ENCODE peak calls at places on chromosomes 13 and 19, in four cellular contexts. I is A549, A is K562, E is H1. S is an unnamed sample.

GRCh38 chr19:920051-920857 is 3.1 kb downstream of the KISS1R start:
- DNase-seq in I (no peak), A (no peak), E (peak), S (no peak)

GRCh38 chr13:98108330-98108729 is 34.6 kb upstream of the FARP1 start:
- DNase-seq in I (no peak), A (no peak), E (no peak), S (no peak)

GRCh38 chr19:3818479-3818878 is 32.3 kb upstream of the MATK start:
- DNase-seq in I (no peak), A (no peak), E (no peak), S (no peak)

GRCh38 chr13:99339736-99340392 is 32.7 kb upstream of the GPR183 start:
- DNase-seq in I (no peak), A (peak), E (peak), S (no peak)

GRCh38 chr19:38543807-38544568 is 73.8 kb downstream of the MAP4K1 start:
- DNase-seq in I (peak), A (peak), E (no peak), S (peak)

GRCh38 chr13:91185294-91185863 is 162.1 kb upstream of the MIR17HG start:
- DNase-seq in I (peak), A (peak), E (no peak), S (peak)

GRCh38 chr13:75123428-75123827 is 358.5 kb downstream of the TBC1D4 start:
- DNase-seq in I (no peak), A (no peak), E (no peak), S (no peak)

GRCh38 chr13:73440296-73440895 is 381.6 kb downstream of the KLF5 start:
- DNase-seq in I (peak), A (no peak), E (no peak), S (no peak)

GRCh38 chr19:4288091-4288777 is 9.2 kb downstream of the SHD start:
- DNase-seq in I (no peak), A (peak), E (no peak), S (no peak)

GRCh38 chr19:3041302-3041701 is 12.2 kb upstream of the TLE2 start:
- DNase-seq in I (no peak), A (no peak), E (peak), S (no peak)

GRCh38 chr19:55611983-55612645 is 6.7 kb downstream of the ZNF865 start:
- DNase-seq in I (no peak), A (no peak), E (no peak), S (no peak)

GRCh38 chr19:8361921-8362793 is 1.8 kb upstream of the ANGPTL4 start:
- DNase-seq in I (peak), A (no peak), E (no peak), S (peak)

GRCh38 chr13:99800951-99801350 is 170.6 kb downstream of the ZIC5 start:
- DNase-seq in I (no peak), A (no peak), E (no peak), S (no peak)

GRCh38 chr19:47633996-47634395 is 25.1 kb downstream of the BICRA start:
- DNase-seq in I (no peak), A (no peak), E (no peak), S (no peak)

GRCh38 chr19:27795369-27795768 is 1417.6 kb downstream of the UQCRFS1 start:
- DNase-seq in I (no peak), A (no peak), E (no peak), S (no peak)

GRCh38 chr19:27793644-27794443 is 1419.1 kb downstream of the UQCRFS1 start:
- DNase-seq in I (peak), A (peak), E (peak), S (peak)

GRCh38 chr19:27793128-27793643 is 1419.8 kb downstream of the UQCRFS1 start:
- DNase-seq in I (peak), A (peak), E (peak), S (peak)

GRCh38 chr19:27796073-27796472 is 1416.9 kb downstream of the UQCRFS1 start:
- DNase-seq in I (no peak), A (no peak), E (no peak), S (no peak)

GRCh38 chr19:27794444-27795042 is 1418.4 kb downstream of the UQCRFS1 start:
- DNase-seq in I (no peak), A (peak), E (peak), S (peak)
- TF ChIP-seq USF2 in I (no peak), A (no peak), E (no peak), S (no peak)

GRCh38 chr19:10748195-10748923 is 30.5 kb downstream of the DNM2 start:
- DNase-seq in I (no peak), A (no peak), E (no peak), S (no peak)
- TF ChIP-seq RNF2 in I (no peak), A (no peak), E (no peak), S (no peak)

DNA sequence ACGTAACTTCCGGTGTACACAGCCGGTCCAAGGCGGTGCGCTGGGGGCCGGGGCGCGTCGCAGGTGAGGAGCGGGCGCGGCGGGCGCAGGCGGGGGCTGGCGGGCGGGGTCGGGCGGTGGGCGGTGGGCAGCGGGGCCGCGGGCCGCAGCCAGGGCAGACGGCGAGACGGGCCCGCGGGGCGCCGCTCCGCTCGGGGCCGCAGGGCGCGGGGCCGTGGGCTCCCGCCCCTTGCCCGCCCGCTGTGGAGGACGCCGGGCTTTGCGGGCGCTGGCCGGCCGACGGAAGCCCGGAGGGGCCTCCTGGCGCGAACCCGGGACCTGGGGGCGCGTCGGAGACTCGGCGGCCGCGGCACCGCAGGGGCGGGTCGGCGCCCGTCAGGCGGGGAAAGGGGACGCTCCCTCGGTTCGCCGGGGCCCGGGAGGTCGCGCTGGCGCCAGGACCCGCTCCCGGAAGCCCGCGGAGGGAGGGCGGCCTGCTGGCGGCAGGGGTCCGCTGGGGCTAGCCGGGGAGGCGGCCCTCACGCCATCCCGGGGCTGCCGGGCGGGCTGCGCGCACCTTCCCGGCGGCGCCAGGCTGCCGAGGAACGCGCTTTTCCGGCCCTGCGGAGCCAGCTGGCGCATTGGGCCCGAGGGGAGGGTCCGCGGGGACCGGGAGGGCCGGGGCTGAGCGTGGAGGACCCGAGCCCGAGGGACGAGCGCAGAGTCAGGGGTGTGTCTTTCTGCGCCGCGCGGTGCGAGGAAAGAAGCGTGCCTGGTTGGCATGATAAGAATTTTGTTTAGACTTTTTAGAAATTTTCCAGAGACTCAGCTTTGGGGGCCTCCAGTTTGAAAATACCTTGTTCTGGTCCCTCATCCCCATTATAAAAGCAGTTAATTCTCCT is at the start of gene GARRE1:
- DNase-seq in I (peak), A (peak), E (peak), S (no peak)
- TF ChIP-seq USF2 in I (no peak), A (no peak), E (no peak), S (no peak)

DNA sequence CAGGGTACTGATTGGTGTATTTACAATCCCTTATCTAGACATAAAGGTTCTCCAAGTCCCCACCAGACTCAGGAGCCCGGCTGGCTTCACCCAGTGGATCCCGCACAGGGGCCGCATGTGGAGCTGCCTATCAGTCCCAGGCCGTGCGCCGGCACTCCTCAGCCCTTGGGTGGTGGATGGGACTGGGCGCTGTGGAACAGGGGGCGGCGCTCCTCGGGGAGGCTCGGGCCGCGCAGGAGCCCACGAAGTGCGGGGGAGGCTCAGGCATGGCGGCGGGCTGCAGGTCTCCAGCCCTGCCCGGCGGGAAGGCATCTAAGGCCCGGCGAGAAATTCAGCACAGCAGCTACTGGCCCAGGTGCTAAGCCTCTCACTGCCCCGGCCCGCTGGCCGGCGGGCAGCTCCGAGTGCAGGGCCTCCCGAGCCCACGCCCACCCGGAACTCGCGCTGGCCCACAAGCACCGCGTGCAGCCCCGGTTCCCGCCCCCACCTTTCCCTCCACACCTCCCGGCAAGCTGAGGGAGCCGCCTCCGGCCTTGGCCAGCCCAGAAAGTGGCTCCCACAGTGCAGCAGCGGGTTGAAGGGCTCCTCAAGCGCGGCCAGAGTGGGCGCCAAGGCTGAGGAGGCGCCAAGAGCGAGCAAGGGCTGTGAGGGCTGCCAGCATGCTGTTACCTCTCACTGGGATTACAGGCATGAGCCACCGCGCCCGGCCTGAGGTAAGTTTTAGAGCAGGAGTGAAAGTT is 60.0 kb upstream of the SCEL start:
- DNase-seq in I (no peak), A (no peak), E (no peak), S (no peak)
- TF ChIP-seq RNF2 in I (no peak), A (no peak), E (no peak), S (no peak)

GRCh38 chr13:27917121-27917947 is 2.5 kb upstream of the PDX1 start:
- DNase-seq in I (no peak), A (no peak), E (peak), S (no peak)
- TF ChIP-seq USF2 in I (no peak), A (no peak), E (no peak), S (no peak)

DNA sequence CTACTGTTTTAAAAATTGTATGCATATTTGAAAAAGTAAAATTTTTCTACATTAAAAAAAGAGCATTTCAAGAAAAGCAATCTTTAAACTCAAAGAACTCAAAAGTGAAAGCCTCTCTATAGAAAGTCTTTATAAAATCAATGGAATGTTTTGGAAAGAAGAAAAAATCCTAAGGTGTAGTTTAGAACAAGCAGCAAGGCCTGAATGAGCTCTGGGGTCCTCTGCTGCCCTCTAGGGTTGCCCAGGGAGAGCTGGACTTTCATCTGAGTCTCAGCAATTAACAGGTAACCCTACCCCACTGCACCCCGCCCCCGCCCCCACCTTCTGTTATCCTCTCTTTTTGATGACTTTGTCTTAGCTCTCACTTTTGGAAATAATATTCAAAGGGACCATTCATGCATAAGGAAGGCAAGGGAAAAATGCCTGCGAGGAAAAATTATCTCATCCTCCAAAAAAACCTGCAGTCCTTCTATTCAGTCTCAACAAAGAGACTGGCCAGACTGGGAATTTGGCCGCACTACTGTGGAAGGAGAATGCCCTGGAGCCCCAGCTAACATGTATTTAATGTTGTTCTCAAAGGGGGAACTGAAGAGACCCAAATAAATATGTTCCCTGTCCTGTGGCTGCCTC is 24.1 kb downstream of the SLC25A30 start:
- DNase-seq in I (peak), A (peak), E (peak), S (peak)
- TF ChIP-seq RNF2 in I (no peak), A (no peak), E (no peak), S (no peak)